ENCODE peak calls at places on chromosomes 12 and 14, in nine cellular contexts. F is breast epithelium, W is stomach, R is gastrocnemius medialis, J is ovary, B is heart left ventricle, O is tibial nerve, L is suprapubic skin, P is Peyer's patch. K is an unnamed sample.

GRCh38 chr12:102957339-102958050 is at the start of gene ASCL1:
- DNase-seq in P (no peak), B (no peak), R (no peak), O (no peak), J (no peak), F (no peak), L (no peak), W (no peak), K (no peak)

GRCh38 chr12:78530065-78530765 is 334.4 kb upstream of the SYT1 start:
- DNase-seq in P (no peak), O (no peak), R (no peak), J (no peak), L (no peak), F (no peak), B (no peak), W (no peak), K (no peak)

GRCh38 chr14:100059433-100059781 is 5.8 kb upstream of the EVL start:
- DNase-seq in B (no peak), R (no peak), L (no peak), O (no peak), W (no peak), P (no peak), J (no peak), F (peak), K (no peak)

GRCh38 chr12:6336859-6337744 is 4.8 kb downstream of the TNFRSF1A start:
- DNase-seq in R (no peak), L (no peak), W (no peak), O (no peak), B (peak), J (no peak), F (no peak), P (peak), K (no peak)

GRCh38 chr14:104346112-104346462 is 207.7 kb downstream of the KIF26A start:
- DNase-seq in B (no peak), O (no peak), J (no peak), R (no peak), P (no peak), F (no peak), W (no peak), L (peak), K (no peak)

GRCh38 chr14:100117647-100118376 is 41.6 kb downstream of the DEGS2 start:
- DNase-seq in J (no peak), F (no peak), O (no peak), B (no peak), P (no peak), L (no peak), W (no peak), R (no peak), K (no peak)

GRCh38 chr14:75249958-75250336 is 28.7 kb upstream of the FOS start:
- DNase-seq in P (no peak), R (no peak), B (no peak), O (no peak), F (no peak), W (no peak), J (no peak), L (no peak), K (no peak)

GRCh38 chr12:91272456-91273063 is 89.9 kb upstream of the DCN start:
- DNase-seq in O (peak), B (peak), L (peak), F (peak), R (peak), P (no peak), J (peak), W (peak), K (no peak)

GRCh38 chr12:122449317-122449716 is 26.8 kb upstream of the CLIP1 start:
- DNase-seq in F (no peak), J (no peak), O (no peak), R (no peak), B (no peak), W (no peak), L (no peak), P (no peak), K (no peak)

GRCh38 chr12:10853746-10854145 is 4.5 kb upstream of the PRR4 start:
- DNase-seq in B (no peak), R (no peak), O (no peak), L (no peak), W (no peak), F (no peak), J (no peak), P (no peak), K (no peak)

GRCh38 chr12:101940400-101940950 is 63.1 kb downstream of the DRAM1 start:
- DNase-seq in P (no peak), J (no peak), O (no peak), B (no peak), F (no peak), L (no peak), W (no peak), R (no peak), K (no peak)

GRCh38 chr14:104138098-104138890 is at the start of gene KIF26A:
- DNase-seq in F (no peak), P (no peak), L (peak), O (no peak), J (peak), R (no peak), B (peak), W (no peak), K (peak)

GRCh38 chr14:99252940-99253868 is 18.8 kb downstream of the BCL11B start:
- DNase-seq in R (no peak), B (no peak), O (no peak), F (no peak), L (no peak), J (no peak), W (no peak), P (no peak), K (no peak)

GRCh38 chr12:69298947-69299346 is 49.2 kb upstream of the LYZ start:
- DNase-seq in W (no peak), P (no peak), L (no peak), J (no peak), O (no peak), F (no peak), R (no peak), B (no peak), K (no peak)

GRCh38 chr14:98548071-98548686 is 723.8 kb downstream of the BCL11B start:
- DNase-seq in B (no peak), L (no peak), R (no peak), W (no peak), J (no peak), F (no peak), P (no peak), O (no peak), K (no peak)

GRCh38 chr12:52175411-52176350 is 16.1 kb downstream of the KRT80 start:
- DNase-seq in R (no peak), W (no peak), P (no peak), O (no peak), F (peak), B (peak), L (no peak), J (no peak), K (no peak)

GRCh38 chr12:76588881-76589565 is 29.5 kb upstream of the OSBPL8 start:
- DNase-seq in W (no peak), J (no peak), B (no peak), L (no peak), P (no peak), R (peak), O (peak), F (no peak), K (no peak)

GRCh38 chr12:124532331-124532750 is 35.1 kb downstream of the NCOR2 start:
- DNase-seq in L (no peak), P (no peak), J (no peak), R (no peak), W (no peak), B (peak), O (no peak), F (no peak), K (peak)

GRCh38 chr14:55071870-55072640 is 20.6 kb downstream of the MAPK1IP1L start:
- DNase-seq in J (peak), L (no peak), P (no peak), O (no peak), B (no peak), F (peak), R (no peak), W (no peak), K (no peak)

GRCh38 chr14:95392841-95393240 is 73.1 kb upstream of the CLMN start:
- DNase-seq in P (no peak), R (no peak), W (no peak), J (no peak), L (no peak), O (no peak), F (no peak), B (no peak), K (no peak)

GRCh38 chr12:26938660-26939185 is 453 bp downstream of the FGFR1OP2 start:
- DNase-seq in O (peak), P (peak), B (peak), R (no peak), L (no peak), F (no peak), W (peak), J (no peak), K (no peak)

GRCh38 chr12:100959481-100959880 is 164.9 kb downstream of the ANO4 start:
- DNase-seq in R (no peak), B (no peak), O (no peak), L (no peak), F (no peak), J (no peak), P (no peak), W (no peak), K (peak)

GRCh38 chr12:13000935-13001724 is 1.1 kb upstream of the HEBP1 start:
- DNase-seq in R (no peak), J (peak), O (no peak), B (peak), L (peak), F (no peak), P (peak), W (peak), K (peak)
- TF ChIP-seq POLR2A in R (no peak), J (no peak), O (no peak), B (no peak), L (no peak), F (no peak), P (no peak), W (no peak), K (no peak)

GRCh38 chr12:109899783-109900751 is at the start of gene TCHP:
- DNase-seq in W (peak), R (peak), L (peak), O (peak), B (peak), J (peak), P (peak), F (peak), K (peak)
- TF ChIP-seq POLR2A in W (no peak), R (no peak), L (no peak), O (no peak), B (peak), J (peak), P (peak), F (no peak), K (peak)

GRCh38 chr12:107760817-107761501 is at the start of gene PRDM4:
- DNase-seq in W (peak), O (peak), J (peak), L (peak), B (peak), R (peak), F (peak), P (peak), K (peak)
- TF ChIP-seq POLR2A in W (no peak), O (peak), J (peak), L (peak), B (peak), R (peak), F (no peak), P (peak), K (peak)

GRCh38 chr14:57009585-57010515 is 199.6 kb upstream of the OTX2 start:
- DNase-seq in O (no peak), R (no peak), L (no peak), P (no peak), F (no peak), B (no peak), W (no peak), J (no peak), K (peak)
- TF ChIP-seq POLR2A in O (no peak), R (no peak), L (no peak), P (no peak), F (no peak), B (no peak), W (no peak), J (no peak), K (no peak)

GRCh38 chr12:131021142-131021541 is 67.4 kb downstream of the ADGRD1 start:
- DNase-seq in O (no peak), P (no peak), W (no peak), J (no peak), B (no peak), R (no peak), L (no peak), F (no peak), K (no peak)

GRCh38 chr12:131018808-131019397 is 65.2 kb downstream of the ADGRD1 start:
- DNase-seq in F (no peak), J (no peak), P (no peak), B (peak), O (no peak), R (no peak), L (no peak), W (no peak), K (no peak)

GRCh38 chr12:131018221-131018620 is 64.5 kb downstream of the ADGRD1 start:
- DNase-seq in P (no peak), F (no peak), B (peak), O (no peak), R (no peak), L (no peak), W (no peak), J (no peak), K (no peak)

GRCh38 chr12:131017477-131017991 is 63.8 kb downstream of the ADGRD1 start:
- DNase-seq in P (no peak), J (no peak), F (no peak), B (no peak), O (no peak), L (no peak), W (no peak), R (no peak), K (no peak)

DNA sequence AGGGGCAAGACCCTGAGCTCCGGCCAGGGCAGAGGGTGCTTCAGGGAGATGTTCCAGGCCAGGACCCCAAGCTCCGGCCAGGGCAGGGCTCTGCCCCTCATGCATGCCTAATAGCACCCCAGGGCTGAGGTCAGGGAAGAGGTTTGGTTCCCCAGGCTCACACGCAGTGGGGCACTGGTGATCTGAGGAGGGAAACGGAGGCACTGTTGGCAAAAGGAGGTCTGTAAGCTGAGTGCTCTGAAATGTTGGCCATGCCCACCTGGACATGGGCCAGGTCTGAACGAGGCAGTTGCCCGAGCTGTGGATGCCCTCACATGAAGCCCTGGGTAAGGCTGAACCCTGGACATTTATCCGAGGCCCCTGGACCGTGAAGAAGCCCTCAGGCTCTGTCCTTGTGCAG is 66.6 kb downstream of the ADGRD1 start:
- DNase-seq in L (no peak), O (no peak), W (no peak), J (no peak), F (no peak), R (no peak), B (peak), P (no peak), K (no peak)
- TF ChIP-seq POLR2A in L (no peak), O (no peak), W (no peak), J (no peak), F (no peak), R (no peak), B (no peak), P (no peak), K (no peak)

GRCh38 chr12:132888852-132889251 is 1.4 kb upstream of the CHFR start:
- DNase-seq in B (no peak), F (no peak), J (no peak), W (no peak), O (no peak), R (no peak), P (no peak), L (no peak), K (no peak)

GRCh38 chr12:132886529-132887477 is 602 bp downstream of the CHFR start:
- DNase-seq in O (no peak), B (no peak), J (no peak), W (peak), P (no peak), F (no peak), L (no peak), R (no peak), K (peak)

GRCh38 chr12:132881853-132882252 is 5.6 kb downstream of the CHFR start:
- DNase-seq in R (no peak), B (no peak), L (no peak), W (no peak), J (no peak), O (no peak), P (no peak), F (no peak), K (no peak)

DNA sequence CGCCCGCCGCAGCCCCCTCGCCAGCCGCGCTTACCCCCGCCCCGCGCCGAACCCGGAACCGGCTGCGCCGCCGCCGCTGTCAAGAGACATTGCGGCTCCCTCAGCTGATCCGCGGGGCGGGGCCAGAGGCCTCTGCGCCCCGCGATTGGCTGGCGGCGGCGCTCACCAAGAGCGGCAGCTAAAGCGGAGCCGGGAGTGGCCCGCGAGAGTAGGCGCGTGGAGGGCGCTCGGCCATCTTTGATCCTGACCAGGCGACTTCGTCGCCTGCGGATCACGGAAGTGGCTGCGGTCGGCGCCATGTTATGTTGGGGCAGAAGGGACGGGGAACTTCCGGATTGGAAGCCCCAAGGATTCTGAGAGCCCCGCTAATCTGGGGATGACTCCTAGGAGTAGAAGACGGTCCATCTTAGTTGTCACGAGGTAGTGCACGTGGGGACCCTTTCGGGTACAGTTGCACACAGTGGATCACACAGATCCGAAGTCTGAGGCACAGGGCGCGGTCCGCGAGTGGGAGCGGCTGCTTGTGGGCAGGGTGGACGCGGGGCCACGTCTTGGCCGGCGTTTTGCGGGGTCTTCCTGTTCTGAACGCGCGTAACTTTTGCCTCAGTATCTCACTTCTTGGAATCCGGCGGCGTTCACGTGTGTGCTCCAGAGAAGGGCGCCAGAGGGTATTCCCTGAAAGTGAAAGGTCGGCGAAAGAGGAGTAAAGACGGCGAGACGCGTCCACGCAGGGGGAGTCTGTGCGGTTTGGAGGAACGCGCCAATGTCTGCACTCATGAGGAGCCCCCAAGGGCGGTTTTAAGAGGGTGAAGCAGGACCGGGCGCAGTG is at the start of gene CHFR:
- DNase-seq in F (peak), W (peak), B (peak), J (peak), L (peak), R (peak), O (peak), P (peak), K (peak)
- TF ChIP-seq POLR2A in F (peak), W (no peak), B (peak), J (no peak), L (no peak), R (peak), O (peak), P (peak), K (peak)

GRCh38 chr14:72409047-72409446 is 476.8 kb downstream of the RGS6 start:
- DNase-seq in L (no peak), R (no peak), B (no peak), P (no peak), O (no peak), W (no peak), F (no peak), J (no peak), K (no peak)
- TF ChIP-seq POLR2A in L (no peak), R (no peak), B (no peak), P (no peak), O (no peak), W (no peak), F (no peak), J (no peak), K (no peak)

GRCh38 chr14:58749066-58749669 is 111.4 kb downstream of the DACT1 start:
- DNase-seq in F (no peak), J (no peak), P (no peak), B (no peak), W (peak), L (no peak), O (peak), R (no peak), K (peak)
- TF ChIP-seq POLR2A in F (no peak), J (no peak), P (no peak), B (no peak), W (no peak), L (no peak), O (no peak), R (no peak), K (no peak)